ENCODE peak calls at places on chromosomes 6 and 20, in six cellular contexts. One of them, this sample, is unnamed.

GRCh38 chr6:169896826-169897456 is 145.5 kb downstream of the ERMARD start:
- DNase-seq in stimulated activated CD4-positive, alpha-beta T cell treated with anti-CD3 and anti-CD28 coated beads, Interleukin-15, amount 100 ng/mL, for 24 hours: no peak
- DNase-seq in colonic mucosa: peak; percentile 11
- DNase-seq in T-cell: no peak
- DNase-seq in H9: no peak
- DNase-seq in sigmoid colon: no peak
- DNase-seq in this sample: no peak

GRCh38 chr20:1983311-1983710 is 10.5 kb downstream of the PDYN start:
- DNase-seq in T-cell: no peak
- DNase-seq in H9: no peak
- DNase-seq in sigmoid colon: no peak
- DNase-seq in stimulated activated CD4-positive, alpha-beta T cell treated with anti-CD3 and anti-CD28 coated beads, Interleukin-15, amount 100 ng/mL, for 24 hours: no peak
- DNase-seq in colonic mucosa: no peak
- DNase-seq in this sample: no peak

GRCh38 chr6:141309295-141309694 is 823.4 kb upstream of the GJE1 start:
- DNase-seq in H9: no peak
- DNase-seq in T-cell: no peak
- DNase-seq in sigmoid colon: no peak
- DNase-seq in colonic mucosa: no peak
- DNase-seq in stimulated activated CD4-positive, alpha-beta T cell treated with anti-CD3 and anti-CD28 coated beads, Interleukin-15, amount 100 ng/mL, for 24 hours: no peak
- DNase-seq in this sample: no peak

GRCh38 chr6:25883536-25883935 is 9.5 kb upstream of the SLC17A3 start:
- DNase-seq in stimulated activated CD4-positive, alpha-beta T cell treated with anti-CD3 and anti-CD28 coated beads, Interleukin-15, amount 100 ng/mL, for 24 hours: no peak
- DNase-seq in T-cell: no peak
- DNase-seq in sigmoid colon: no peak
- DNase-seq in colonic mucosa: no peak
- DNase-seq in H9: no peak
- DNase-seq in this sample: no peak

GRCh38 chr6:39298061-39298460 is 16.2 kb downstream of the KCNK17 start:
- DNase-seq in H9: no peak
- DNase-seq in sigmoid colon: no peak
- DNase-seq in colonic mucosa: no peak
- DNase-seq in stimulated activated CD4-positive, alpha-beta T cell treated with anti-CD3 and anti-CD28 coated beads, Interleukin-15, amount 100 ng/mL, for 24 hours: no peak
- DNase-seq in T-cell: no peak
- DNase-seq in this sample: no peak

GRCh38 chr6:144195671-144196070 is 45.4 kb downstream of the STX11 start:
- DNase-seq in sigmoid colon: no peak
- DNase-seq in H9: no peak
- DNase-seq in colonic mucosa: no peak
- DNase-seq in stimulated activated CD4-positive, alpha-beta T cell treated with anti-CD3 and anti-CD28 coated beads, Interleukin-15, amount 100 ng/mL, for 24 hours: no peak
- DNase-seq in T-cell: no peak
- DNase-seq in this sample: no peak

GRCh38 chr6:97049254-97050004 is 124.9 kb downstream of the KLHL32 start:
- DNase-seq in sigmoid colon: no peak
- DNase-seq in H9: no peak
- DNase-seq in T-cell: no peak
- DNase-seq in colonic mucosa: no peak
- DNase-seq in stimulated activated CD4-positive, alpha-beta T cell treated with anti-CD3 and anti-CD28 coated beads, Interleukin-15, amount 100 ng/mL, for 24 hours: peak; percentile 11
- DNase-seq in this sample: no peak

GRCh38 chr20:35134472-35134871 is 12.7 kb downstream of the EDEM2 start:
- DNase-seq in T-cell: no peak
- DNase-seq in sigmoid colon: no peak
- DNase-seq in colonic mucosa: no peak
- DNase-seq in H9: no peak
- DNase-seq in stimulated activated CD4-positive, alpha-beta T cell treated with anti-CD3 and anti-CD28 coated beads, Interleukin-15, amount 100 ng/mL, for 24 hours: no peak
- DNase-seq in this sample: no peak

GRCh38 chr6:73451166-73452106 is 661 bp downstream of the CGAS start:
- DNase-seq in colonic mucosa: peak; percentile 44
- DNase-seq in H9: peak; percentile 62
- DNase-seq in stimulated activated CD4-positive, alpha-beta T cell treated with anti-CD3 and anti-CD28 coated beads, Interleukin-15, amount 100 ng/mL, for 24 hours: peak; percentile 64
- DNase-seq in sigmoid colon: peak; percentile 70
- DNase-seq in T-cell: peak; percentile 27
- DNase-seq in this sample: peak; percentile 77

GRCh38 chr20:19692100-19692499 is 66.0 kb upstream of the RIN2 start:
- DNase-seq in T-cell: no peak
- DNase-seq in stimulated activated CD4-positive, alpha-beta T cell treated with anti-CD3 and anti-CD28 coated beads, Interleukin-15, amount 100 ng/mL, for 24 hours: no peak
- DNase-seq in H9: no peak
- DNase-seq in sigmoid colon: no peak
- DNase-seq in colonic mucosa: no peak
- DNase-seq in this sample: no peak

GRCh38 chr6:21769405-21769851 is 175.9 kb downstream of the SOX4 start:
- DNase-seq in H9: peak; percentile 62
- DNase-seq in T-cell: no peak
- DNase-seq in stimulated activated CD4-positive, alpha-beta T cell treated with anti-CD3 and anti-CD28 coated beads, Interleukin-15, amount 100 ng/mL, for 24 hours: no peak
- DNase-seq in sigmoid colon: no peak
- DNase-seq in colonic mucosa: no peak
- DNase-seq in this sample: peak; percentile 70

GRCh38 chr6:130598021-130598989 is 228.9 kb upstream of the SMLR1 start:
- DNase-seq in stimulated activated CD4-positive, alpha-beta T cell treated with anti-CD3 and anti-CD28 coated beads, Interleukin-15, amount 100 ng/mL, for 24 hours: no peak
- DNase-seq in T-cell: no peak
- DNase-seq in H9: no peak
- DNase-seq in sigmoid colon: no peak
- DNase-seq in colonic mucosa: no peak
- DNase-seq in this sample: no peak

GRCh38 chr6:158536084-158536890 is 23.6 kb upstream of the TMEM181 start:
- DNase-seq in T-cell: peak; percentile 61
- DNase-seq in stimulated activated CD4-positive, alpha-beta T cell treated with anti-CD3 and anti-CD28 coated beads, Interleukin-15, amount 100 ng/mL, for 24 hours: peak; percentile 74
- DNase-seq in sigmoid colon: no peak
- DNase-seq in H9: peak; percentile 85
- DNase-seq in colonic mucosa: peak; percentile 85
- DNase-seq in this sample: peak; percentile 95

GRCh38 chr20:14434379-14435136 is 97.1 kb upstream of the FLRT3 start:
- DNase-seq in colonic mucosa: no peak
- DNase-seq in stimulated activated CD4-positive, alpha-beta T cell treated with anti-CD3 and anti-CD28 coated beads, Interleukin-15, amount 100 ng/mL, for 24 hours: no peak
- DNase-seq in sigmoid colon: no peak
- DNase-seq in T-cell: no peak
- DNase-seq in H9: no peak
- DNase-seq in this sample: no peak

GRCh38 chr6:2669067-2669710 is 81.5 kb downstream of the MYLK4 start:
- DNase-seq in stimulated activated CD4-positive, alpha-beta T cell treated with anti-CD3 and anti-CD28 coated beads, Interleukin-15, amount 100 ng/mL, for 24 hours: no peak
- DNase-seq in colonic mucosa: no peak
- DNase-seq in T-cell: no peak
- DNase-seq in H9: no peak
- DNase-seq in sigmoid colon: no peak
- DNase-seq in this sample: no peak

GRCh38 chr6:97591955-97592354 is 308.9 kb upstream of the MMS22L start:
- DNase-seq in T-cell: no peak
- DNase-seq in H9: peak; percentile 77
- DNase-seq in colonic mucosa: no peak
- DNase-seq in stimulated activated CD4-positive, alpha-beta T cell treated with anti-CD3 and anti-CD28 coated beads, Interleukin-15, amount 100 ng/mL, for 24 hours: no peak
- DNase-seq in sigmoid colon: no peak
- DNase-seq in this sample: no peak

GRCh38 chr6:113476937-113477839 is 380.0 kb upstream of the MARCKS start:
- DNase-seq in sigmoid colon: no peak
- DNase-seq in stimulated activated CD4-positive, alpha-beta T cell treated with anti-CD3 and anti-CD28 coated beads, Interleukin-15, amount 100 ng/mL, for 24 hours: no peak
- DNase-seq in colonic mucosa: no peak
- DNase-seq in H9: no peak
- DNase-seq in T-cell: no peak
- DNase-seq in this sample: no peak

GRCh38 chr6:117389227-117390057 is 36.3 kb downstream of the ROS1 start:
- DNase-seq in stimulated activated CD4-positive, alpha-beta T cell treated with anti-CD3 and anti-CD28 coated beads, Interleukin-15, amount 100 ng/mL, for 24 hours: no peak
- DNase-seq in H9: no peak
- DNase-seq in sigmoid colon: no peak
- DNase-seq in T-cell: no peak
- DNase-seq in colonic mucosa: peak; percentile 36
- DNase-seq in this sample: no peak

GRCh38 chr6:95240514-95240913 is 336.8 kb upstream of the MANEA start:
- DNase-seq in T-cell: no peak
- DNase-seq in colonic mucosa: no peak
- DNase-seq in H9: no peak
- DNase-seq in stimulated activated CD4-positive, alpha-beta T cell treated with anti-CD3 and anti-CD28 coated beads, Interleukin-15, amount 100 ng/mL, for 24 hours: no peak
- DNase-seq in sigmoid colon: no peak
- DNase-seq in this sample: no peak